ENCODE peak calls at places on chromosomes 11 and 22, in four cellular contexts. One of them, this sample, is unnamed.

GRCh38 chr11:64058494-64058893 is 22.8 kb downstream of the FLRT1 start:
- DNase-seq in NCI-H2171: no peak
- DNase-seq in LoVo: no peak
- DNase-seq in T follicular helper cell: no peak
- DNase-seq in this sample: no peak

GRCh38 chr22:22887621-22888503 is at the start of gene IGLL5:
- DNase-seq in NCI-H2171: no peak
- DNase-seq in LoVo: no peak
- DNase-seq in T follicular helper cell: no peak
- DNase-seq in this sample: no peak

GRCh38 chr11:113947989-113948388 is 26.9 kb upstream of the HTR3A start:
- DNase-seq in NCI-H2171: no peak
- DNase-seq in LoVo: no peak
- DNase-seq in T follicular helper cell: no peak
- DNase-seq in this sample: no peak

GRCh38 chr11:58059011-58059358 is 28.2 kb downstream of the OR6Q1 start:
- DNase-seq in NCI-H2171: no peak
- DNase-seq in LoVo: no peak
- DNase-seq in T follicular helper cell: no peak
- DNase-seq in this sample: no peak

GRCh38 chr11:74434528-74434927 is 32.8 kb downstream of the KCNE3 start:
- DNase-seq in NCI-H2171: no peak
- DNase-seq in LoVo: no peak
- DNase-seq in T follicular helper cell: no peak
- DNase-seq in this sample: no peak

GRCh38 chr11:8384199-8384821 is 120.6 kb upstream of the LMO1 start:
- DNase-seq in NCI-H2171: no peak
- DNase-seq in LoVo: no peak
- DNase-seq in T follicular helper cell: no peak
- DNase-seq in this sample: no peak

GRCh38 chr11:33015621-33016551 is at the start of gene DEPDC7:
- DNase-seq in NCI-H2171: peak
- DNase-seq in LoVo: peak
- DNase-seq in T follicular helper cell: peak
- DNase-seq in this sample: peak

GRCh38 chr22:42283288-42284229 is 13.1 kb upstream of the TCF20 start:
- DNase-seq in NCI-H2171: no peak
- DNase-seq in LoVo: no peak
- DNase-seq in T follicular helper cell: peak
- DNase-seq in this sample: no peak

GRCh38 chr11:69931994-69932910 is 113.0 kb upstream of the FGF3 start:
- DNase-seq in NCI-H2171: no peak
- DNase-seq in LoVo: no peak
- DNase-seq in T follicular helper cell: no peak
- DNase-seq in this sample: no peak

GRCh38 chr11:19524171-19524671 is 188.4 kb upstream of the NAV2 start:
- DNase-seq in NCI-H2171: peak
- DNase-seq in LoVo: no peak
- DNase-seq in T follicular helper cell: no peak
- DNase-seq in this sample: no peak

GRCh38 chr22:32650553-32651345 is 150.8 kb upstream of the TIMP3 start:
- DNase-seq in NCI-H2171: no peak
- DNase-seq in LoVo: no peak
- DNase-seq in T follicular helper cell: no peak
- DNase-seq in this sample: no peak

GRCh38 chr22:39933741-39934140 is 26.5 kb upstream of the TMA7B start:
- DNase-seq in NCI-H2171: no peak
- DNase-seq in LoVo: no peak
- DNase-seq in T follicular helper cell: no peak
- DNase-seq in this sample: no peak

GRCh38 chr11:84899740-84900139 is 727.4 kb downstream of the DLG2 start:
- DNase-seq in NCI-H2171: no peak
- DNase-seq in LoVo: no peak
- DNase-seq in T follicular helper cell: no peak
- DNase-seq in this sample: peak